ENCODE peak calls at places on chromosomes 16 and 17, in seven cellular contexts. One of them, this sample, is unnamed.

GRCh38 chr16:2874032-2874431 is 9.0 kb upstream of the FLYWCH2 start:
- DNase-seq in hepatocyte: no peak
- DNase-seq in testis: no peak
- DNase-seq in neural crest cell: no peak
- DNase-seq in uterus: no peak
- DNase-seq in neural progenitor cell: no peak
- DNase-seq in heart right ventricle: no peak
- DNase-seq in this sample: no peak

GRCh38 chr16:85556456-85557082 is 56.6 kb upstream of the GSE1 start:
- DNase-seq in hepatocyte: peak
- DNase-seq in testis: peak
- DNase-seq in neural crest cell: no peak
- DNase-seq in uterus: peak
- DNase-seq in neural progenitor cell: peak
- DNase-seq in heart right ventricle: peak
- DNase-seq in this sample: peak

GRCh38 chr17:17141279-17141678 is 64.9 kb downstream of the PLD6 start:
- DNase-seq in hepatocyte: no peak
- DNase-seq in testis: peak
- DNase-seq in neural crest cell: no peak
- DNase-seq in uterus: no peak
- DNase-seq in neural progenitor cell: peak
- DNase-seq in heart right ventricle: no peak
- DNase-seq in this sample: no peak

GRCh38 chr17:28416703-28417311 is 10.8 kb upstream of the SLC46A1 start:
- DNase-seq in hepatocyte: peak
- DNase-seq in testis: peak
- DNase-seq in neural crest cell: peak
- DNase-seq in uterus: no peak
- DNase-seq in neural progenitor cell: peak
- DNase-seq in heart right ventricle: peak
- DNase-seq in this sample: no peak

GRCh38 chr17:20226814-20227482 is 217.8 kb downstream of the SPECC1 start:
- DNase-seq in hepatocyte: peak
- DNase-seq in testis: peak
- DNase-seq in neural crest cell: peak
- DNase-seq in uterus: peak
- DNase-seq in neural progenitor cell: peak
- DNase-seq in heart right ventricle: peak
- DNase-seq in this sample: peak

GRCh38 chr16:16083421-16084156 is 134.2 kb downstream of the ABCC1 start:
- DNase-seq in hepatocyte: no peak
- DNase-seq in testis: no peak
- DNase-seq in neural crest cell: no peak
- DNase-seq in uterus: no peak
- DNase-seq in neural progenitor cell: no peak
- DNase-seq in heart right ventricle: no peak
- DNase-seq in this sample: no peak

GRCh38 chr17:81902023-81902652 is at the start of gene NPB:
- DNase-seq in hepatocyte: peak
- DNase-seq in testis: no peak
- DNase-seq in neural crest cell: no peak
- DNase-seq in uterus: no peak
- DNase-seq in neural progenitor cell: peak
- DNase-seq in heart right ventricle: peak
- DNase-seq in this sample: no peak

GRCh38 chr17:66637491-66637890 is 197.4 kb upstream of the CACNG5 start:
- DNase-seq in hepatocyte: no peak
- DNase-seq in testis: no peak
- DNase-seq in neural crest cell: no peak
- DNase-seq in uterus: no peak
- DNase-seq in neural progenitor cell: no peak
- DNase-seq in heart right ventricle: no peak
- DNase-seq in this sample: no peak

GRCh38 chr17:17722081-17722905 is 41.0 kb downstream of the RAI1 start:
- DNase-seq in hepatocyte: no peak
- DNase-seq in testis: no peak
- DNase-seq in neural crest cell: no peak
- DNase-seq in uterus: no peak
- DNase-seq in neural progenitor cell: peak
- DNase-seq in heart right ventricle: no peak
- DNase-seq in this sample: no peak

GRCh38 chr17:81253358-81254131 is 14.4 kb downstream of the NDUFAF8 start:
- DNase-seq in hepatocyte: peak
- DNase-seq in testis: peak
- DNase-seq in neural crest cell: peak
- DNase-seq in uterus: peak
- DNase-seq in neural progenitor cell: peak
- DNase-seq in heart right ventricle: peak
- DNase-seq in this sample: peak

GRCh38 chr17:29078183-29079045 is 35.5 kb downstream of the PIPOX start:
- DNase-seq in hepatocyte: no peak
- DNase-seq in testis: peak
- DNase-seq in neural crest cell: no peak
- DNase-seq in uterus: no peak
- DNase-seq in neural progenitor cell: no peak
- DNase-seq in heart right ventricle: peak
- DNase-seq in this sample: no peak

GRCh38 chr17:68446626-68447041 is 10.7 kb downstream of the WIPI1 start:
- DNase-seq in hepatocyte: no peak
- DNase-seq in testis: no peak
- DNase-seq in neural crest cell: no peak
- DNase-seq in uterus: no peak
- DNase-seq in neural progenitor cell: no peak
- DNase-seq in heart right ventricle: no peak
- DNase-seq in this sample: no peak

GRCh38 chr17:83055911-83056582 is 23.4 kb upstream of the METRNL start:
- DNase-seq in hepatocyte: peak
- DNase-seq in testis: no peak
- DNase-seq in neural crest cell: no peak
- DNase-seq in uterus: peak
- DNase-seq in neural progenitor cell: peak
- DNase-seq in heart right ventricle: no peak
- DNase-seq in this sample: no peak

GRCh38 chr16:85006639-85007038 is 4.7 kb downstream of the ZDHHC7 start:
- DNase-seq in hepatocyte: no peak
- DNase-seq in testis: no peak
- DNase-seq in neural crest cell: no peak
- DNase-seq in uterus: no peak
- DNase-seq in neural progenitor cell: no peak
- DNase-seq in heart right ventricle: no peak
- DNase-seq in this sample: no peak

GRCh38 chr17:20074001-20074400 is 64.8 kb downstream of the SPECC1 start:
- DNase-seq in hepatocyte: no peak
- DNase-seq in testis: no peak
- DNase-seq in neural crest cell: no peak
- DNase-seq in uterus: no peak
- DNase-seq in neural progenitor cell: no peak
- DNase-seq in heart right ventricle: no peak
- DNase-seq in this sample: no peak

GRCh38 chr17:32496348-32497078 is 9.7 kb downstream of the CDK5R1 start:
- DNase-seq in hepatocyte: no peak
- DNase-seq in testis: no peak
- DNase-seq in neural crest cell: no peak
- DNase-seq in uterus: no peak
- DNase-seq in neural progenitor cell: no peak
- DNase-seq in heart right ventricle: no peak
- DNase-seq in this sample: no peak

GRCh38 chr16:69859105-69859969 is 91.8 kb upstream of the CLEC18A start:
- DNase-seq in hepatocyte: peak
- DNase-seq in testis: peak
- DNase-seq in neural crest cell: no peak
- DNase-seq in uterus: no peak
- DNase-seq in neural progenitor cell: peak
- DNase-seq in heart right ventricle: peak
- DNase-seq in this sample: no peak

GRCh38 chr16:52906271-52906670 is 146.4 kb downstream of the CHD9NB start:
- DNase-seq in hepatocyte: no peak
- DNase-seq in testis: no peak
- DNase-seq in neural crest cell: no peak
- DNase-seq in uterus: no peak
- DNase-seq in neural progenitor cell: no peak
- DNase-seq in heart right ventricle: no peak
- DNase-seq in this sample: no peak

GRCh38 chr17:79715318-79716182 is 15.2 kb upstream of the ENPP7 start:
- DNase-seq in hepatocyte: peak
- DNase-seq in testis: no peak
- DNase-seq in neural crest cell: no peak
- DNase-seq in uterus: no peak
- DNase-seq in neural progenitor cell: no peak
- DNase-seq in heart right ventricle: no peak
- DNase-seq in this sample: no peak

GRCh38 chr16:86222965-86223551 is 287.3 kb upstream of the FOXF1 start:
- DNase-seq in hepatocyte: peak
- DNase-seq in testis: no peak
- DNase-seq in neural crest cell: no peak
- DNase-seq in uterus: no peak
- DNase-seq in neural progenitor cell: no peak
- DNase-seq in heart right ventricle: no peak
- DNase-seq in this sample: no peak

GRCh38 chr16:71552698-71553503 is 24.0 kb downstream of the TAT start:
- DNase-seq in hepatocyte: no peak
- DNase-seq in testis: no peak
- DNase-seq in neural crest cell: no peak
- DNase-seq in uterus: no peak
- DNase-seq in neural progenitor cell: peak
- DNase-seq in heart right ventricle: no peak
- DNase-seq in this sample: no peak

GRCh38 chr17:72353502-72353901 is 232.7 kb downstream of the SOX9 start:
- DNase-seq in hepatocyte: no peak
- DNase-seq in testis: no peak
- DNase-seq in neural crest cell: no peak
- DNase-seq in uterus: no peak
- DNase-seq in neural progenitor cell: peak
- DNase-seq in heart right ventricle: no peak
- DNase-seq in this sample: no peak

GRCh38 chr17:18919963-18920362 is 32.0 kb upstream of the SLC5A10 start:
- DNase-seq in hepatocyte: peak
- DNase-seq in testis: no peak
- DNase-seq in neural crest cell: no peak
- DNase-seq in uterus: no peak
- DNase-seq in neural progenitor cell: no peak
- DNase-seq in heart right ventricle: no peak
- DNase-seq in this sample: no peak

GRCh38 chr16:61083711-61084110 is 952.5 kb downstream of the CDH8 start:
- DNase-seq in hepatocyte: no peak
- DNase-seq in testis: no peak
- DNase-seq in neural crest cell: no peak
- DNase-seq in uterus: no peak
- DNase-seq in neural progenitor cell: no peak
- DNase-seq in heart right ventricle: no peak
- DNase-seq in this sample: no peak

GRCh38 chr17:74994440-74994839 is 7.0 kb downstream of the CDR2L start:
- DNase-seq in hepatocyte: no peak
- DNase-seq in testis: no peak
- DNase-seq in neural crest cell: no peak
- DNase-seq in uterus: no peak
- DNase-seq in neural progenitor cell: no peak
- DNase-seq in heart right ventricle: no peak
- DNase-seq in this sample: no peak

GRCh38 chr16:67394271-67395104 is 1.2 kb upstream of the TPPP3 start:
- DNase-seq in hepatocyte: peak
- DNase-seq in testis: no peak
- DNase-seq in neural crest cell: no peak
- DNase-seq in uterus: no peak
- DNase-seq in neural progenitor cell: peak
- DNase-seq in heart right ventricle: no peak
- DNase-seq in this sample: no peak

GRCh38 chr16:67392301-67393059 is 818 bp downstream of the TPPP3 start:
- DNase-seq in hepatocyte: no peak
- DNase-seq in testis: no peak
- DNase-seq in neural crest cell: no peak
- DNase-seq in uterus: no peak
- DNase-seq in neural progenitor cell: no peak
- DNase-seq in heart right ventricle: no peak
- DNase-seq in this sample: no peak

GRCh38 chr16:67391424-67392300 is 1.6 kb downstream of the TPPP3 start:
- DNase-seq in hepatocyte: no peak
- DNase-seq in testis: no peak
- DNase-seq in neural crest cell: no peak
- DNase-seq in uterus: no peak
- DNase-seq in neural progenitor cell: no peak
- DNase-seq in heart right ventricle: no peak
- DNase-seq in this sample: no peak

GRCh38 chr16:67393790-67394270 is 532 bp upstream of the TPPP3 start:
- DNase-seq in hepatocyte: no peak
- DNase-seq in testis: no peak
- DNase-seq in neural crest cell: no peak
- DNase-seq in uterus: no peak
- DNase-seq in neural progenitor cell: no peak
- DNase-seq in heart right ventricle: no peak
- DNase-seq in this sample: no peak

GRCh38 chr16:67393111-67393789 is at the start of gene TPPP3:
- DNase-seq in hepatocyte: peak
- DNase-seq in testis: peak
- DNase-seq in neural crest cell: peak
- DNase-seq in uterus: peak
- DNase-seq in neural progenitor cell: peak
- DNase-seq in heart right ventricle: peak
- DNase-seq in this sample: peak
- TF ChIP-seq CTCF in hepatocyte: peak
- TF ChIP-seq CTCF in testis: peak
- TF ChIP-seq CTCF in neural crest cell: peak
- TF ChIP-seq CTCF in uterus: peak
- TF ChIP-seq CTCF in neural progenitor cell: peak
- TF ChIP-seq CTCF in heart right ventricle: peak
- TF ChIP-seq CTCF in this sample: peak

GRCh38 chr16:68737730-68738590 is 868 bp downstream of the CDH1 start:
- DNase-seq in hepatocyte: peak
- DNase-seq in testis: peak
- DNase-seq in neural crest cell: no peak
- DNase-seq in uterus: peak
- DNase-seq in neural progenitor cell: peak
- DNase-seq in heart right ventricle: no peak
- DNase-seq in this sample: no peak
- TF ChIP-seq CTCF in hepatocyte: no peak
- TF ChIP-seq CTCF in testis: no peak
- TF ChIP-seq CTCF in neural crest cell: no peak
- TF ChIP-seq CTCF in uterus: no peak
- TF ChIP-seq CTCF in neural progenitor cell: no peak
- TF ChIP-seq CTCF in heart right ventricle: no peak
- TF ChIP-seq CTCF in this sample: no peak

GRCh38 chr17:46194393-46195216 is 1.4 kb upstream of the KANSL1 start:
- DNase-seq in hepatocyte: peak
- DNase-seq in testis: no peak
- DNase-seq in neural crest cell: no peak
- DNase-seq in uterus: no peak
- DNase-seq in neural progenitor cell: peak
- DNase-seq in heart right ventricle: no peak
- DNase-seq in this sample: peak
- TF ChIP-seq CTCF in hepatocyte: peak
- TF ChIP-seq CTCF in testis: no peak
- TF ChIP-seq CTCF in neural crest cell: peak
- TF ChIP-seq CTCF in uterus: peak
- TF ChIP-seq CTCF in neural progenitor cell: peak
- TF ChIP-seq CTCF in heart right ventricle: peak
- TF ChIP-seq CTCF in this sample: peak

GRCh38 chr17:742147-742793 is 9.8 kb downstream of the GEMIN4 start:
- DNase-seq in hepatocyte: no peak
- DNase-seq in testis: no peak
- DNase-seq in neural crest cell: no peak
- DNase-seq in uterus: no peak
- DNase-seq in neural progenitor cell: no peak
- DNase-seq in heart right ventricle: no peak
- DNase-seq in this sample: no peak
- TF ChIP-seq CTCF in hepatocyte: no peak
- TF ChIP-seq CTCF in testis: no peak
- TF ChIP-seq CTCF in neural crest cell: no peak
- TF ChIP-seq CTCF in uterus: no peak
- TF ChIP-seq CTCF in neural progenitor cell: no peak
- TF ChIP-seq CTCF in heart right ventricle: no peak
- TF ChIP-seq CTCF in this sample: no peak